ENCODE peak calls at places on chromosomes 11 and 22, in six cellular contexts. X is CD8-positive, alpha-beta memory T cell; J is activated effector memory CD4-positive, alpha-beta T cell treated with anti-CD3 and anti-CD28 coated beads, Interleukin-2, amount 50 U/mL, for 16 hours; N is osteocyte; P is NCI-H2081; K is NCI-H774. L is an unnamed sample.
A peak's percentile ranks its signal among the peaks of the same experiment; 100 is the strongest.

GRCh38 chr22:39135092-39135896 is 17.2 kb downstream of the CBX7 start:
- DNase-seq in K (no peak), P (no peak), N (peak; percentile 87), X (peak; percentile 34), J (peak; percentile 76), L (no peak)

GRCh38 chr11:21556936-21557335 is 635.9 kb upstream of the ANO5 start:
- DNase-seq in X (no peak), P (peak; percentile 83), J (no peak), N (no peak), K (no peak), L (no peak)

GRCh38 chr11:9747816-9748215 is 83.9 kb downstream of the SWAP70 start:
- DNase-seq in N (no peak), J (no peak), X (no peak), K (no peak), P (no peak), L (no peak)

GRCh38 chr22:32034275-32034674 is 8.8 kb upstream of the SLC5A1 start:
- DNase-seq in X (no peak), K (no peak), P (no peak), N (no peak), J (no peak), L (no peak)

GRCh38 chr11:72144807-72145565 is 9.5 kb downstream of the FOLR3 start:
- DNase-seq in P (no peak), K (no peak), N (no peak), J (no peak), X (no peak), L (no peak)

GRCh38 chr22:39545310-39546063 is 12.9 kb upstream of the RPS19BP1 start:
- DNase-seq in N (no peak), P (no peak), X (peak; percentile 51), J (peak; percentile 90), K (no peak), L (no peak)

GRCh38 chr11:5336331-5336730 is 7.0 kb downstream of the OR51B5 start:
- DNase-seq in K (no peak), P (no peak), J (no peak), N (no peak), X (no peak), L (no peak)

GRCh38 chr11:114257621-114258558 is 38.3 kb upstream of the NNMT start:
- DNase-seq in X (no peak), P (no peak), J (no peak), K (no peak), N (no peak), L (no peak)

GRCh38 chr11:1827095-1827797 is 7.5 kb upstream of the SYT8 start:
- DNase-seq in X (no peak), K (peak; percentile 58), P (peak; percentile 64), J (peak; percentile 60), N (peak; percentile 95), L (no peak)

GRCh38 chr11:114180301-114181055 is 115.7 kb upstream of the NNMT start:
- DNase-seq in P (no peak), X (no peak), N (no peak), K (peak; percentile 36), J (no peak), L (peak; percentile 28)

GRCh38 chr22:50185384-50186087 is at the start of gene TRABD:
- DNase-seq in P (peak; percentile 79), K (peak; percentile 73), N (peak; percentile 96), X (peak; percentile 86), J (peak; percentile 96), L (peak; percentile 87)

GRCh38 chr11:94539420-94539819 is 4.3 kb upstream of the FUT4 start:
- DNase-seq in X (no peak), N (no peak), P (no peak), K (peak; percentile 40), J (no peak), L (no peak)

L was measured in nucleus accumbens.